ENCODE peak calls at places on chromosomes 6 and 20, in six cellular contexts. M is neuronal stem cell, V is IMR-90, O is H1, Z is mesendoderm, N is mesenchymal stem cell. G is an unnamed sample.

GRCh38 chr6:156976144-156977088 is 199.2 kb downstream of the ARID1B start:
- DNase-seq in M (no peak), V (no peak), O (no peak), Z (no peak), N (no peak), G (no peak)

GRCh38 chr6:46583081-46583480 is 69.5 kb downstream of the CYP39A1 start:
- DNase-seq in M (no peak), V (no peak), O (no peak), Z (peak; percentile 7), N (no peak), G (no peak)

GRCh38 chr6:3232017-3232838 is 4.8 kb upstream of the TUBB2B start:
- DNase-seq in M (no peak), V (no peak), O (peak; percentile 81), Z (no peak), N (no peak), G (no peak)

GRCh38 chr6:74936886-74937285 is 269.0 kb downstream of the COL12A1 start:
- DNase-seq in M (no peak), V (peak; percentile 38), O (no peak), Z (peak; percentile 8), N (no peak), G (no peak)

GRCh38 chr6:35084041-35084491 is 57.1 kb downstream of the TCP11 start:
- DNase-seq in M (no peak), V (no peak), O (no peak), Z (no peak), N (no peak), G (no peak)

GRCh38 chr6:131062245-131063027 is 609 bp downstream of the EPB41L2 start:
- DNase-seq in M (peak; percentile 18), V (no peak), O (peak; percentile 49), Z (peak; percentile 62), N (peak; percentile 40), G (peak; percentile 32)

GRCh38 chr6:40788661-40789111 is 201.5 kb upstream of the LRFN2 start:
- DNase-seq in M (no peak), V (no peak), O (no peak), Z (no peak), N (no peak), G (no peak)

GRCh38 chr6:136792066-136792944 is at the start of gene MAP3K5:
- DNase-seq in M (peak; percentile 50), V (peak; percentile 72), O (peak; percentile 67), Z (peak; percentile 80), N (peak; percentile 85), G (peak; percentile 79)

GRCh38 chr6:87436435-87436834 is 28.7 kb downstream of the CFAP206 start:
- DNase-seq in M (peak; percentile 82), V (peak; percentile 73), O (peak; percentile 69), Z (peak; percentile 89), N (peak; percentile 76), G (peak; percentile 77)

GRCh38 chr6:156390621-156391378 is 386.4 kb upstream of the ARID1B start:
- DNase-seq in M (no peak), V (no peak), O (peak; percentile 52), Z (peak; percentile 30), N (no peak), G (peak; percentile 39)

GRCh38 chr6:29355603-29356002 is 13.1 kb downstream of the OR5V1 start:
- DNase-seq in M (no peak), V (no peak), O (no peak), Z (peak; percentile 60), N (no peak), G (no peak)

GRCh38 chr6:88856566-88856965 is 106.9 kb downstream of the RNGTT start:
- DNase-seq in M (no peak), V (peak; percentile 23), O (no peak), Z (no peak), N (no peak), G (no peak)
- H2BK15ac ChIP-seq in M (no peak overlapping the region), V (no peak overlapping the region), O (no peak overlapping the region), Z (no peak overlapping the region), N (no peak overlapping the region), G (no peak overlapping the region)

GRCh38 chr6:105667061-105667460 is 264.2 kb upstream of the PREP start:
- DNase-seq in M (no peak), V (no peak), O (no peak), Z (no peak), N (no peak), G (no peak)
- H3K4me2 ChIP-seq in M (no peak overlapping the region), V (no peak overlapping the region), O (no peak overlapping the region), Z (no peak overlapping the region), N (no peak overlapping the region), G (no peak overlapping the region)

DNA sequence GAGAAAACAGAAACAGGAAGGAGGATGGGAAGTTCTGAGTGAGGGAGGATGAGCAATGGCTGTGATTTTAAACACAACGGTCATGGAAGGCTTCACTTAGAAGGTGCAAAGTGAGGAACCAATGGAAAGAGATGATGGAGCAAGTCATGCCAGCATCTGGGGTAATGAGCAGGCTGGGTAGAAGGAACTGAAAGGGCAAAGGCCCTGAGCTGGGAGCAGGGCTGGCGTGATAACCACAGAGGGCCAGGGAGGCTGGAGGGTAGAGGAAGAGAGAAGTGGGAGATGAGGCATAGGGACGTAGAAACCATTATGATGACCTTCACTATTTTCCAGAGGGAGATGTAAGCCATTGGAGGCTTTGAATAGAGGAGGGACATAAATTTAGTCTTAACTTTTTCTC is 43.6 kb downstream of the NHLRC1 start:
- DNase-seq in M (no peak), V (no peak), O (no peak), Z (no peak), N (no peak), G (no peak)
- H2BK15ac ChIP-seq in M (no peak overlapping the region), V (no peak overlapping the region), O (no peak overlapping the region), Z (no peak overlapping the region), N (no peak overlapping the region), G (no peak overlapping the region)

GRCh38 chr20:57881466-57882405 is 171.9 kb upstream of the PMEPA1 start:
- DNase-seq in M (no peak), V (no peak), O (no peak), Z (no peak), N (no peak), G (no peak)
- H3K4me2 ChIP-seq in M (no peak overlapping the region), V (no peak overlapping the region), O (no peak overlapping the region), Z (no peak overlapping the region), N (no peak overlapping the region), G (no peak overlapping the region)

GRCh38 chr6:96436398-96436797 is 85.2 kb upstream of the UFL1 start:
- DNase-seq in M (no peak), V (no peak), O (no peak), Z (no peak), N (no peak), G (no peak)
- H2BK15ac ChIP-seq in M (no peak overlapping the region), V (no peak overlapping the region), O (no peak overlapping the region), Z (no peak overlapping the region), N (no peak overlapping the region), G (no peak overlapping the region)

DNA sequence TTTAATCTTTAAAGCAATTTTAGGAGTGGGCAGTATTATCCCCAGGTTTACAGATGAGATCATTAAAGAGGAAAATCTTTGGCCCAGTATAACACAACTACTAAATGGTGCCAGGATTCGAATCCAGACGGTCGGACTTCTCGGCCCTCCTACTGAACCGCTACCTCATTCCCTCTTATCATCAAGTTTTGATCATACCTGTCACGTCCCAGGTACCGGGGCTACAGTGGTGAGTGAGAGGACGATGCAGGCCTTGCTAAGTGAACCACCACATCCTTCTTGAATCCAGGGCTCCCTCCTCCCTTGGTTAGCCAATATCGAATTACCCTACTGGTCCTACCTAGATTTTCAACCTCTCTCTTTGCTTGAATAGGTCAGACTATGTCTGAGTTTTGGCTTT is 78.1 kb upstream of the PBOV1 start:
- DNase-seq in M (no peak), V (no peak), O (no peak), Z (no peak), N (no peak), G (no peak)
- H3K4me2 ChIP-seq in M (no peak overlapping the region), V (no peak overlapping the region), O (no peak overlapping the region), Z (no peak overlapping the region), N (no peak overlapping the region), G (no peak overlapping the region)

GRCh38 chr6:50718566-50718965 is 5.2 kb downstream of the TFAP2D start:
- DNase-seq in M (no peak), V (no peak), O (no peak), Z (no peak), N (no peak), G (no peak)
- H2BK15ac ChIP-seq in M (no peak overlapping the region), V (no peak overlapping the region), O (no peak overlapping the region), Z (no peak overlapping the region), N (no peak overlapping the region), G (no peak overlapping the region)

GRCh38 chr20:38202153-38202981 is 37.3 kb upstream of the TGM2 start:
- DNase-seq in M (no peak), V (no peak), O (no peak), Z (no peak), N (no peak), G (no peak)

GRCh38 chr20:38204936-38205435 is 39.9 kb upstream of the TGM2 start:
- DNase-seq in M (no peak), V (peak; percentile 66), O (no peak), Z (no peak), N (no peak), G (no peak)

GRCh38 chr20:38203337-38204003 is 38.4 kb upstream of the TGM2 start:
- DNase-seq in M (no peak), V (no peak), O (no peak), Z (no peak), N (no peak), G (no peak)

GRCh38 chr20:38201356-38201755 is 36.3 kb upstream of the TGM2 start:
- DNase-seq in M (no peak), V (peak; percentile 93), O (no peak), Z (peak; percentile 41), N (peak; percentile 88), G (no peak)

DNA sequence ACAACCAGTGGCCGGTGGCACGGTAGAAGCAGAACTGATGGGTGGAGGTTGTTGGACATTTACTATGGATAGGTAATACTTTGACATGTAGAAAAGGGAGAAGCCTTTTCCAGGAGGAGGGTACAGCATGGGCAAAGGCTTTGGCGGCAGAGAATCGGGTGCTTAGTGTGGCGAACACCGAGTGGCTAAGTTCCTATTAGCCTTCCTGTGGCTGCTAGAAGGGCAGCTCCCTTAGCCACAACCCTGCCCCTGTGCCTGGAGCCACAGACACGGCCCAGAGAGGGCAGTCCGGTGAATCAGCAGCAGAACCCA is 37.9 kb upstream of the TGM2 start:
- DNase-seq in M (no peak), V (no peak), O (no peak), Z (no peak), N (no peak), G (no peak)
- H3K4me2 ChIP-seq in M (no peak overlapping the region), V (no peak overlapping the region), O (no peak overlapping the region), Z (no peak overlapping the region), N (no peak overlapping the region), G (no peak overlapping the region)

DNA sequence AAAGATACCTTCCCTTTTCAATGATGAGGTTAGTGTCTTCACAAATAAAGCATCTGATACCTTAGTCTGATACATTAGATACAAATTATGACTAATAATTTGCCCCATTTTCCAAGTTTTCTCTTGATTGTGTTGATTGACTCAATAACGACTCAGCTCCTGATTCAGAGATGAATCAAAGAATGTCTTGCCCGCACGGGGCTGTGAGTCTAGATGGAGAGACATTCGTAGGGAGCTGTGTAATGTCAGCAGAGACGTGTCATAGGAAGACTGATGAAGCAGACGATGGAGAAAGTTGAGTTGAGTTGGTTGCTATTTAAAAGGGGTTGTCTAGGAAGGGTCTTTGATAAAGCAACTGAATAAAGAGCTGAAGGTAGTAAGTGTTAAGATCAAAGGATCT is 78.2 kb downstream of the TSHZ2 start:
- DNase-seq in M (no peak), V (no peak), O (no peak), Z (no peak), N (no peak), G (no peak)
- H2BK15ac ChIP-seq in M (no peak overlapping the region), V (no peak overlapping the region), O (no peak overlapping the region), Z (no peak overlapping the region), N (no peak overlapping the region), G (no peak overlapping the region)

GRCh38 chr6:92690997-92691599 is 728.3 kb downstream of the EPHA7 start:
- DNase-seq in M (no peak), V (peak; percentile 82), O (no peak), Z (no peak), N (peak; percentile 82), G (no peak)
- H3K4me2 ChIP-seq in M (no peak overlapping the region), V (no peak overlapping the region), O (no peak overlapping the region), Z (no peak overlapping the region), N (no peak overlapping the region), G (no peak overlapping the region)

G was measured in H9.